ENCODE peak calls at places on chromosomes 5 and 9, in five cellular contexts. One of them, this sample, is unnamed.

GRCh38 chr9:131167146-131167692 is 41.8 kb downstream of the NUP214 start:
- DNase-seq in upper lobe of left lung: no peak
- DNase-seq in ovary: no peak
- DNase-seq in sigmoid colon: no peak
- DNase-seq in tibial nerve: no peak
- DNase-seq in this sample: peak

GRCh38 chr5:181189962-181190710 is 14.9 kb downstream of the TRIM7 start:
- DNase-seq in ovary: peak
- DNase-seq in upper lobe of left lung: no peak
- DNase-seq in tibial nerve: no peak
- DNase-seq in sigmoid colon: peak
- DNase-seq in this sample: peak

GRCh38 chr5:139600336-139600949 is 39.3 kb downstream of the UBE2D2 start:
- DNase-seq in sigmoid colon: no peak
- DNase-seq in upper lobe of left lung: no peak
- DNase-seq in ovary: no peak
- DNase-seq in tibial nerve: no peak
- DNase-seq in this sample: no peak

GRCh38 chr5:108642170-108642906 is 105.4 kb upstream of the FER start:
- DNase-seq in sigmoid colon: no peak
- DNase-seq in ovary: no peak
- DNase-seq in tibial nerve: peak
- DNase-seq in upper lobe of left lung: peak
- DNase-seq in this sample: peak

GRCh38 chr5:16992444-16992843 is 56.4 kb upstream of the MYO10 start:
- DNase-seq in sigmoid colon: no peak
- DNase-seq in ovary: no peak
- DNase-seq in upper lobe of left lung: no peak
- DNase-seq in tibial nerve: no peak
- DNase-seq in this sample: no peak

GRCh38 chr9:13942695-13943094 is 371.2 kb downstream of the NFIB start:
- DNase-seq in tibial nerve: no peak
- DNase-seq in upper lobe of left lung: no peak
- DNase-seq in ovary: no peak
- DNase-seq in sigmoid colon: peak
- DNase-seq in this sample: no peak

GRCh38 chr5:74631088-74631960 is 9.2 kb downstream of the ENC1 start:
- DNase-seq in tibial nerve: no peak
- DNase-seq in sigmoid colon: no peak
- DNase-seq in upper lobe of left lung: peak
- DNase-seq in ovary: no peak
- DNase-seq in this sample: no peak

GRCh38 chr5:142063878-142064331 is 44.7 kb upstream of the NDFIP1 start:
- DNase-seq in sigmoid colon: peak
- DNase-seq in tibial nerve: peak
- DNase-seq in upper lobe of left lung: peak
- DNase-seq in ovary: peak
- DNase-seq in this sample: peak

GRCh38 chr5:6914336-6914735 is 201.1 kb downstream of the TENT4A start:
- DNase-seq in sigmoid colon: no peak
- DNase-seq in ovary: no peak
- DNase-seq in upper lobe of left lung: no peak
- DNase-seq in tibial nerve: no peak
- DNase-seq in this sample: no peak

GRCh38 chr5:141878186-141878770 is at the start of gene PCDH1:
- DNase-seq in sigmoid colon: no peak
- DNase-seq in ovary: peak
- DNase-seq in tibial nerve: no peak
- DNase-seq in upper lobe of left lung: no peak
- DNase-seq in this sample: peak

GRCh38 chr9:4155224-4156026 is 144.4 kb downstream of the GLIS3 start:
- DNase-seq in ovary: no peak
- DNase-seq in sigmoid colon: no peak
- DNase-seq in tibial nerve: no peak
- DNase-seq in upper lobe of left lung: no peak
- DNase-seq in this sample: no peak

GRCh38 chr5:55151923-55152842 is 7.8 kb upstream of the GPX8 start:
- DNase-seq in upper lobe of left lung: no peak
- DNase-seq in sigmoid colon: no peak
- DNase-seq in tibial nerve: no peak
- DNase-seq in ovary: no peak
- DNase-seq in this sample: no peak

GRCh38 chr9:4077499-4078102 is 222.3 kb downstream of the GLIS3 start:
- DNase-seq in tibial nerve: peak
- DNase-seq in sigmoid colon: peak
- DNase-seq in upper lobe of left lung: peak
- DNase-seq in ovary: peak
- DNase-seq in this sample: peak

GRCh38 chr5:124923131-124923530 is 176.7 kb upstream of the ZNF608 start:
- DNase-seq in sigmoid colon: no peak
- DNase-seq in tibial nerve: no peak
- DNase-seq in upper lobe of left lung: peak
- DNase-seq in ovary: no peak
- DNase-seq in this sample: no peak

GRCh38 chr5:31106742-31107546 is 86.5 kb upstream of the CDH6 start:
- DNase-seq in tibial nerve: no peak
- DNase-seq in sigmoid colon: no peak
- DNase-seq in ovary: no peak
- DNase-seq in upper lobe of left lung: no peak
- DNase-seq in this sample: no peak

GRCh38 chr5:113081091-113081490 is 104.5 kb downstream of the DCP2 start:
- DNase-seq in sigmoid colon: no peak
- DNase-seq in tibial nerve: no peak
- DNase-seq in upper lobe of left lung: no peak
- DNase-seq in ovary: no peak
- DNase-seq in this sample: no peak

GRCh38 chr9:89149726-89150125 is 28.9 kb downstream of the SHC3 start:
- DNase-seq in tibial nerve: no peak
- DNase-seq in upper lobe of left lung: no peak
- DNase-seq in ovary: no peak
- DNase-seq in sigmoid colon: no peak
- DNase-seq in this sample: no peak

GRCh38 chr5:150017606-150018005 is 17.1 kb downstream of the HMGXB3 start:
- DNase-seq in sigmoid colon: no peak
- DNase-seq in ovary: no peak
- DNase-seq in upper lobe of left lung: no peak
- DNase-seq in tibial nerve: no peak
- DNase-seq in this sample: no peak

GRCh38 chr9:70490478-70490877 is 76.0 kb upstream of the KLF9 start:
- DNase-seq in ovary: no peak
- DNase-seq in upper lobe of left lung: no peak
- DNase-seq in sigmoid colon: no peak
- DNase-seq in tibial nerve: no peak
- DNase-seq in this sample: no peak

GRCh38 chr5:71778678-71779276 is 59.7 kb downstream of the CARTPT start:
- DNase-seq in ovary: no peak
- DNase-seq in upper lobe of left lung: no peak
- DNase-seq in tibial nerve: no peak
- DNase-seq in sigmoid colon: no peak
- DNase-seq in this sample: no peak

GRCh38 chr5:132090107-132090506 is 16.5 kb downstream of the CSF2 start:
- DNase-seq in tibial nerve: no peak
- DNase-seq in ovary: no peak
- DNase-seq in sigmoid colon: no peak
- DNase-seq in upper lobe of left lung: no peak
- DNase-seq in this sample: no peak

GRCh38 chr9:18393340-18394130 is 80.4 kb upstream of the ADAMTSL1 start:
- DNase-seq in tibial nerve: peak
- DNase-seq in ovary: peak
- DNase-seq in sigmoid colon: peak
- DNase-seq in upper lobe of left lung: no peak
- DNase-seq in this sample: peak

DNA sequence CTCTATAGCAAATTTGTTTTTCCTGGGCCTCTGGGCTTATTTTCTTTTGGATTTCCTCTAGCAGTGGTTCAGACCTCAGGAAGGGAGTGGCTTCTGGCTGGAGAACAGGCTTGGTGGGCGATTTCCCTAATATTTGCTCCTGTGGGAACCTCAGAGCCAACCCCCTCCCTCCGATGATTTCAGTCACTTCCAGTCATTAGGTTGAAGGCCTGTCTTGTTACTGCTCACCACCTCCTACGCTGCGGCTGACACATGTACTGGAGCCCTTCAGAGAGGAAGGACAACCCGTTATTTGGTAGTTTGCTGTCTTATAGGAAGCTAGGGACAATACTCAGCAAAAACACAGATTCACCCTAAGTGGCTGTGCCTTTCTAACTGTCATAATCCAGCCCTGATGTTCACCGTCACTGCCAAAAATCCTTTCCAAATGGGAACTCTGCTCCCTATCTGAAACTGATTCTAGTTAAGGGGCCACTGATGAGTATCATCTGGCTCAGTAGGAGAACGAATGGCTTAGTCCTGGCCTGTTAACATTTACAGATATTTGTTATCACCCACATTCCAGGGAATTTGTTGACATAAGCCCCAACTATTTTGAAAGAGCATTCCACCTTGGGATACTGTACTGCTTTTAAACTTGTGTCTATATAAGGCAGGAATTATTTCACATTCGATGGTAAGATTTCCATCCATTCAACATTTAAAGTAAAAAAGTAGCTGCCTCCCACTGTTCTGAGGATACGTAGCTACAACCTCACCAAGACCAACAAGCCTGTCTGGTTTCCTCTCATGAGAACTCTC is 29.3 kb upstream of the ANKH start:
- DNase-seq in ovary: no peak
- DNase-seq in sigmoid colon: no peak
- DNase-seq in upper lobe of left lung: peak
- DNase-seq in tibial nerve: no peak
- DNase-seq in this sample: no peak
- TF ChIP-seq EP300 in ovary: no peak
- TF ChIP-seq EP300 in sigmoid colon: no peak
- TF ChIP-seq EP300 in upper lobe of left lung: no peak
- TF ChIP-seq EP300 in tibial nerve: peak
- TF ChIP-seq EP300 in this sample: no peak

DNA sequence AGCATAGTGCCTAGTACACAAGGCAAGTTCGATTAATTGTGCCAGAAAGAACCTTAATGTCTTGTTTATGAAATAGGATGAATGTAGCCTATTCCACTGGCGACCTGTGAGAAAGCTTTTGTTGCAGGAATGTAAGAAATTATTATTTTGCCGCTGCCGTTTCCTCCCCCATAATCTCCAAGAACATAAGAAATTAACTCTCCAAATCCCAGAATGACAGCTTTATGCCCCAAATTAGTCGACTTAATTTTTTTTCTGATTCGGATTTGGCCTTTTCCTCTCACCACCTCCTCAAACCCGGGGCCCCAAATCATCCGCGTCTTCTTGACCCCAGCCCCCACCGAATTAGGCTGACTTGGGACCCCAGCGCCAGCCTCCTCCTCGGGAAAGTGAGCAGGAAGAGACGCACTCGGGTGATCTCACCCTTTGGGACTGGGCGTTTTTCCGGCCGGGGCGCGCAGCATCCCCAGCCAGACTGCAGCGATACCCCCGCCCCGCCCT is 685 bp upstream of the SPTAN1 start:
- DNase-seq in tibial nerve: no peak
- DNase-seq in ovary: no peak
- DNase-seq in upper lobe of left lung: no peak
- DNase-seq in sigmoid colon: no peak
- DNase-seq in this sample: no peak
- TF ChIP-seq POLR2A in tibial nerve: no peak
- TF ChIP-seq POLR2A in ovary: peak
- TF ChIP-seq POLR2A in upper lobe of left lung: no peak
- TF ChIP-seq POLR2A in sigmoid colon: peak
- TF ChIP-seq POLR2A in this sample: no peak

GRCh38 chr5:79689541-79690466 is at the start of gene CMYA5:
- DNase-seq in ovary: peak
- DNase-seq in sigmoid colon: peak
- DNase-seq in upper lobe of left lung: peak
- DNase-seq in tibial nerve: no peak
- DNase-seq in this sample: peak
- H3K4me3 ChIP-seq in ovary: peak
- H3K4me3 ChIP-seq in sigmoid colon: peak
- H3K4me3 ChIP-seq in upper lobe of left lung: peak
- H3K4me3 ChIP-seq in tibial nerve: peak
- H3K4me3 ChIP-seq in this sample: peak

DNA sequence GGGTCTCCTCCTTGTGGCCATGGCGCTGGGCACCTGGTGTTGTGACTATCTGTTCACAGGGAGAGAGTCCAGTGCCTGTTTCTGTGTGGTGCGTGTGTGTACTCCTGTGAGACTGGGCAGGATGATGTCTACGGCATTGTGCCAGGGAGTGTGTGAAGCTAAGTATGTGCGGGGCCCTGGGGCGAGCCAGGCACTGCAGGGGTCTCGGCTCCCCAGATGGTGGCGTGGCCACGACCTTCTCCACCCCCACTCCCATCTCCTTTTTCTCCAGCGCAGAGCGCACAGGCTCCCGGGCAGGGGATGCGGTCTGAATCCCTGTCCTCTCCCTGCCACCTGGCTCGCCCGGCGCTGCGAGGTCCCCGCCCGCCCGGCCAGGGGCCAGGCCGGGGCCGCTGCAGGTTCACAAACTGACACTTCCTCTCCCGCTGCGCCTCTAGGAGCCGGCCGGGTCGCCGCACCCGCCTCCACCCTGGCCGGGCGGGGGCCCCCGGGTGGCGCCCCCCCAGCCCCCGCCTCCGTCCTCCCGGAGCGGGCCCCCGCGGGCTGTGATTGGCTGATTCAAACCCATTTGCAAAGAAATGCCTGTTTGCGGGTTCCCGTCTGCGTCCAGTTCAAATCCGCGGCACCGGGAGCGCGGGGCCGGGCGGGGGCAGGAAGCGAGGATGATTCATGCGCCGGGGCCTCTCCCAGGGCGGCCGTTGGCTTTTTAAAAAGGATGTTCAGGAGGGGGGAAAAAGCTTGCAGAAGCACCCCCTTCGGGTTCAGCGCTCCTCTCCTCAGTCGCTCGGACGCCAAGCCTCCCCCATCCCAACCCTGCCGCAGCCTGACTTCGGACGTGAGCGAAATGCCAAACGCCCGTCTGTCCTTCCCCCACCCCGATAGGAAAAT is 790 bp downstream of the PHF19 start:
- DNase-seq in tibial nerve: peak
- DNase-seq in ovary: peak
- DNase-seq in sigmoid colon: peak
- DNase-seq in upper lobe of left lung: peak
- DNase-seq in this sample: peak
- TF ChIP-seq EP300 in tibial nerve: peak
- TF ChIP-seq EP300 in ovary: no peak
- TF ChIP-seq EP300 in sigmoid colon: no peak
- TF ChIP-seq EP300 in upper lobe of left lung: no peak
- TF ChIP-seq EP300 in this sample: no peak